ENCODE peak calls at places on chromosomes 16 and 17, in eight cellular contexts. T is A549, S is WTC11, Q is SK-N-SH, L is H1, E is K562, J is HepG2, O is GM12878. X is an unnamed sample.

GRCh38 chr17:60720763-60721531 is 43.3 kb downstream of the BCAS3 start:
- DNase-seq in E (peak; percentile 50), L (peak; percentile 45), J (peak; percentile 64), O (peak; percentile 24), Q (peak; percentile 66), S (peak; percentile 16), T (peak; percentile 63), X (peak; percentile 81)

GRCh38 chr16:8730335-8730915 is 56.0 kb downstream of the ABAT start:
- DNase-seq in O (no peak), J (no peak), Q (no peak), L (no peak), E (no peak), S (no peak), T (no peak), X (no peak)

GRCh38 chr16:57194512-57194911 is 8.4 kb downstream of the RSPRY1 start:
- DNase-seq in L (no peak), O (no peak), T (peak; percentile 90), E (no peak), S (no peak), Q (peak; percentile 25), J (peak; percentile 96), X (peak; percentile 94)

GRCh38 chr17:82384730-82385429 is 13.3 kb downstream of the UTS2R start:
- DNase-seq in Q (peak; percentile 59), O (no peak), E (no peak), L (no peak), J (peak; percentile 74), S (no peak), T (peak; percentile 65), X (peak; percentile 41)

GRCh38 chr16:17396762-17397498 is 73.8 kb downstream of the XYLT1 start:
- DNase-seq in E (no peak), T (no peak), J (no peak), Q (peak; percentile 65), S (no peak), O (no peak), L (no peak), X (peak; percentile 52)

GRCh38 chr16:63682844-63683243 is 1439.0 kb downstream of the CDH11 start:
- DNase-seq in S (no peak), L (no peak), Q (no peak), T (no peak), J (no peak), O (no peak), E (no peak), X (no peak)

GRCh38 chr17:51748749-51749604 is 409.5 kb downstream of the CA10 start:
- DNase-seq in J (no peak), Q (no peak), S (no peak), L (no peak), O (no peak), T (no peak), E (no peak), X (no peak)

GRCh38 chr16:17346774-17347569 is 123.8 kb downstream of the XYLT1 start:
- DNase-seq in S (no peak), T (no peak), O (peak; percentile 48), E (no peak), L (no peak), Q (no peak), J (no peak), X (no peak)

GRCh38 chr16:85234310-85235235 is 122.3 kb upstream of the CIBAR2 start:
- DNase-seq in E (peak; percentile 91), O (no peak), Q (peak; percentile 96), L (peak; percentile 91), J (peak; percentile 70), T (peak; percentile 75), S (peak; percentile 92), X (peak; percentile 85)

GRCh38 chr17:34254651-34255380 is at the start of gene CCL2:
- DNase-seq in O (no peak), Q (peak; percentile 42), L (peak; percentile 56), T (peak; percentile 75), J (no peak), E (peak; percentile 31), S (peak; percentile 63), X (peak; percentile 85)

GRCh38 chr16:67893791-67894399 is 841 bp downstream of the PSKH1 start:
- DNase-seq in T (no peak), E (no peak), O (no peak), L (no peak), S (no peak), Q (no peak), J (peak; percentile 60), X (no peak)

GRCh38 chr17:4199818-4200402 is 56.9 kb downstream of the CYB5D2 start:
- DNase-seq in J (peak; percentile 36), Q (peak; percentile 77), S (peak; percentile 46), T (peak; percentile 81), E (peak; percentile 53), L (no peak), O (no peak), X (peak; percentile 42)

GRCh38 chr17:62724398-62725146 is 83.5 kb downstream of the MARCHF10 start:
- DNase-seq in L (no peak), O (peak; percentile 91), S (no peak), J (no peak), T (no peak), Q (no peak), E (no peak), X (peak; percentile 44)

GRCh38 chr17:69853533-69854262 is 221.3 kb upstream of the KCNJ16 start:
- DNase-seq in T (no peak), E (no peak), J (no peak), O (no peak), L (no peak), Q (no peak), S (no peak), X (no peak)

GRCh38 chr17:63930951-63931575 is 1.1 kb downstream of the CD79B start:
- DNase-seq in O (no peak), L (peak; percentile 75), T (no peak), S (peak; percentile 58), E (peak; percentile 60), J (no peak), Q (peak; percentile 50), X (no peak)

GRCh38 chr17:48150107-48150463 is 42.5 kb downstream of the SNX11 start:
- DNase-seq in L (no peak), J (no peak), Q (no peak), O (no peak), S (no peak), T (no peak), E (no peak), X (no peak)

GRCh38 chr17:74268554-74268953 is 5.5 kb upstream of the DNAI2 start:
- DNase-seq in T (no peak), E (no peak), J (no peak), O (no peak), Q (no peak), L (no peak), S (no peak), X (no peak)

GRCh38 chr17:44840274-44840673 is 7.4 kb upstream of the HIGD1B start:
- DNase-seq in O (no peak), E (no peak), T (no peak), L (no peak), J (no peak), S (no peak), Q (no peak), X (no peak)

GRCh38 chr17:44844390-44844830 is 3.3 kb upstream of the HIGD1B start:
- DNase-seq in O (no peak), T (no peak), S (no peak), Q (no peak), L (no peak), E (no peak), J (peak; percentile 35), X (peak; percentile 70)

GRCh38 chr17:44842748-44843147 is 4.9 kb upstream of the HIGD1B start:
- DNase-seq in L (peak; percentile 60), J (no peak), E (no peak), O (no peak), T (no peak), S (no peak), Q (no peak), X (peak; percentile 15)

GRCh38 chr17:44846206-44846605 is 1.5 kb upstream of the HIGD1B start:
- DNase-seq in J (no peak), O (no peak), Q (no peak), L (no peak), S (no peak), E (no peak), T (no peak), X (no peak)

DNA sequence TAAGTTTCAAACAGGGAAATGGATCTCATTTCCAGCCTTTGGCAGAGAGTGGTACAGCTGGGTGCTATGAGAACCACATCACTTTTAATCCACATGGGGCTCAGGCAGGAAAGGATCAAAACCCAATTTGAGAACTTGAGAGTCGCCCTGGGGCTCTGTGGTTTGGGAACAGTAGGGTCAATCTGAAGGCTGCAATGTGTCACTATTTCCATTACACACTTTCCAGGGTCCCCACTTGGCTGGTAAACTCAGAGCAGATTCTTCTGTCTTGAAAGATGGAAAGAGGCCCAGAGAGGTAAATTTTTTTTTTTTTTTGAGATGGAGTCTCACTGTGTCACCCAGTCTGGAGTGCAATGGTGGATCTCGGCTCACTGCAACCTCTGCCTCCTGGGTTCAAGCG is 6.7 kb upstream of the HIGD1B start:
- DNase-seq in J (no peak), Q (no peak), S (no peak), T (no peak), O (no peak), E (no peak), L (no peak), X (no peak)
- TF ChIP-seq USF2 in J (no peak), Q (no peak), S (no peak), T (no peak), O (no peak), E (no peak), L (no peak), X (no peak)

GRCh38 chr16:4649744-4650442 is 25.3 kb downstream of the MGRN1 start:
- DNase-seq in T (no peak), E (no peak), O (no peak), J (no peak), L (peak; percentile 41), S (no peak), Q (no peak), X (no peak)
- TF ChIP-seq USF2 in T (no peak), E (no peak), O (no peak), J (no peak), L (no peak), S (no peak), Q (no peak), X (no peak)

GRCh38 chr17:29384901-29385300 is 5.3 kb upstream of the TAOK1 start:
- DNase-seq in E (no peak), L (no peak), T (no peak), S (no peak), J (no peak), O (no peak), Q (no peak), X (no peak)
- TF ChIP-seq USF2 in E (no peak), L (no peak), T (no peak), S (no peak), J (no peak), O (no peak), Q (no peak), X (no peak)

DNA sequence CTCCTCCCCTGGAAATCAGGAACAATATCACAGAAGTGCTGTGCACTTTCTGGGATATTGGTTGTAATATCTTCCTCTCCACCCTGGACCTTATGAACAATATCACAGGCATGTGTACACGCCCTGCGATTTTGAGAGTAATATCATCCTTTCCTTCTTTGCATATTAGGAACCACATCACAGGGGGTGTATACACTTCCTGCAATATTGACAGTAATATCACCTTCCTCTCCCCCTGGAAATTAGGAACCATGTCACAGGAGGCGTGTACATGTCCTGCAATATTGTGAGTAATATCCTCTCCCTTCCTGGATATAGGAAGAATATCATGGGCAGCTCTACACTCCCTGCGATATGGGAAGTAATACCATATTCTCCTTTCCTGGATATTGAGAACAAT is 14.2 kb upstream of the TEKT5 start:
- DNase-seq in O (no peak), E (no peak), L (no peak), T (no peak), S (no peak), Q (no peak), J (no peak), X (no peak)
- TF ChIP-seq USF2 in O (no peak), E (no peak), L (no peak), T (no peak), S (no peak), Q (no peak), J (no peak), X (no peak)

X was measured in IMR-90.